ENCODE peak calls at places on chromosomes 12 and 14, in six cellular contexts. M is Caco-2, G is T-helper 9 cell, L is progenitor cell of endocrine pancreas, Z is smooth muscle cell of the brain vasculature, S is lung microvascular endothelial cell. D is an unnamed sample.

GRCh38 chr14:22994762-22995275 is 12.5 kb upstream of the AJUBA start:
- DNase-seq in M (peak), G (no peak), L (no peak), Z (no peak), S (peak), D (peak)

GRCh38 chr14:94646481-94646880 is 34.3 kb downstream of the SERPINA3 start:
- DNase-seq in M (no peak), G (no peak), L (no peak), Z (peak), S (peak), D (no peak)

GRCh38 chr12:51368640-51369517 is 22.3 kb downstream of the GALNT6 start:
- DNase-seq in M (peak), G (peak), L (no peak), Z (no peak), S (peak), D (no peak)

GRCh38 chr12:2268478-2269286 is 215.9 kb downstream of the CACNA1C start:
- DNase-seq in M (no peak), G (no peak), L (no peak), Z (no peak), S (no peak), D (no peak)

GRCh38 chr12:77392467-77392866 is 327.1 kb upstream of the E2F7 start:
- DNase-seq in M (no peak), G (no peak), L (no peak), Z (no peak), S (no peak), D (no peak)

GRCh38 chr14:29042546-29042945 is 276.0 kb downstream of the FOXG1 start:
- DNase-seq in M (no peak), G (no peak), L (no peak), Z (no peak), S (no peak), D (no peak)

GRCh38 chr14:102586420-102587119 is 5.9 kb upstream of the RCOR1 start:
- DNase-seq in M (no peak), G (no peak), L (no peak), Z (no peak), S (no peak), D (no peak)

GRCh38 chr12:15846887-15847286 is 35.3 kb upstream of the STRAP start:
- DNase-seq in M (no peak), G (no peak), L (no peak), Z (no peak), S (no peak), D (no peak)

GRCh38 chr12:51771008-51771407 is 77.5 kb downstream of the FIGNL2 start:
- DNase-seq in M (no peak), G (no peak), L (no peak), Z (no peak), S (no peak), D (no peak)

GRCh38 chr12:107760207-107760816 is 625 bp downstream of the PRDM4 start:
- DNase-seq in M (peak), G (peak), L (peak), Z (no peak), S (peak), D (peak)

GRCh38 chr14:66628646-66629045 is 120.7 kb downstream of the GPHN start:
- DNase-seq in M (no peak), G (no peak), L (no peak), Z (no peak), S (no peak), D (no peak)